ENCODE peak calls at places on chromosomes 3 and 15, in four cellular contexts. One of them, this sample, is unnamed.

GRCh38 chr15:63605816-63606215 is 8.6 kb downstream of the FBXL22 start:
- DNase-seq in immature natural killer cell: peak
- DNase-seq in EL: no peak
- DNase-seq in stimulated activated naive B cell treated with anti-CD40 and anti-IgM and Interleukin-4, amounts not matched to agents 10 μg/mL and 1 μg/mL and 100 μg/mL, for 72 hours: no peak
- DNase-seq in this sample: no peak

GRCh38 chr3:150371741-150372254 is 36.3 kb upstream of the TSC22D2 start:
- DNase-seq in immature natural killer cell: no peak
- DNase-seq in EL: peak
- DNase-seq in stimulated activated naive B cell treated with anti-CD40 and anti-IgM and Interleukin-4, amounts not matched to agents 10 μg/mL and 1 μg/mL and 100 μg/mL, for 72 hours: no peak
- DNase-seq in this sample: peak

GRCh38 chr3:9886328-9886727 is 4.1 kb upstream of the JAGN1 start:
- DNase-seq in immature natural killer cell: no peak
- DNase-seq in stimulated activated naive B cell treated with anti-CD40 and anti-IgM and Interleukin-4, amounts not matched to agents 10 μg/mL and 1 μg/mL and 100 μg/mL, for 72 hours: no peak
- DNase-seq in EL: no peak
- DNase-seq in this sample: no peak

GRCh38 chr3:142174559-142174958 is 25.2 kb upstream of the TFDP2 start:
- DNase-seq in EL: no peak
- DNase-seq in stimulated activated naive B cell treated with anti-CD40 and anti-IgM and Interleukin-4, amounts not matched to agents 10 μg/mL and 1 μg/mL and 100 μg/mL, for 72 hours: no peak
- DNase-seq in immature natural killer cell: no peak
- DNase-seq in this sample: no peak

GRCh38 chr15:39495871-39496459 is 84.9 kb upstream of the THBS1 start:
- DNase-seq in immature natural killer cell: no peak
- DNase-seq in EL: peak
- DNase-seq in stimulated activated naive B cell treated with anti-CD40 and anti-IgM and Interleukin-4, amounts not matched to agents 10 μg/mL and 1 μg/mL and 100 μg/mL, for 72 hours: no peak
- DNase-seq in this sample: peak

GRCh38 chr3:129650256-129650872 is 43.9 kb upstream of the PLXND1 start:
- DNase-seq in EL: peak
- DNase-seq in stimulated activated naive B cell treated with anti-CD40 and anti-IgM and Interleukin-4, amounts not matched to agents 10 μg/mL and 1 μg/mL and 100 μg/mL, for 72 hours: peak
- DNase-seq in immature natural killer cell: peak
- DNase-seq in this sample: peak

GRCh38 chr3:175329373-175329772 is 470.2 kb downstream of the NAALADL2 start:
- DNase-seq in immature natural killer cell: no peak
- DNase-seq in EL: no peak
- DNase-seq in stimulated activated naive B cell treated with anti-CD40 and anti-IgM and Interleukin-4, amounts not matched to agents 10 μg/mL and 1 μg/mL and 100 μg/mL, for 72 hours: no peak
- DNase-seq in this sample: no peak

GRCh38 chr15:40345225-40345866 is 4.6 kb upstream of the CCDC9B start:
- DNase-seq in EL: no peak
- DNase-seq in stimulated activated naive B cell treated with anti-CD40 and anti-IgM and Interleukin-4, amounts not matched to agents 10 μg/mL and 1 μg/mL and 100 μg/mL, for 72 hours: no peak
- DNase-seq in immature natural killer cell: no peak
- DNase-seq in this sample: no peak

GRCh38 chr3:104846270-104846669 is 520.4 kb upstream of the ALCAM start:
- DNase-seq in stimulated activated naive B cell treated with anti-CD40 and anti-IgM and Interleukin-4, amounts not matched to agents 10 μg/mL and 1 μg/mL and 100 μg/mL, for 72 hours: no peak
- DNase-seq in immature natural killer cell: no peak
- DNase-seq in EL: peak
- DNase-seq in this sample: peak

GRCh38 chr3:194212021-194212868 is 76.3 kb downstream of the HES1 start:
- DNase-seq in EL: no peak
- DNase-seq in immature natural killer cell: no peak
- DNase-seq in stimulated activated naive B cell treated with anti-CD40 and anti-IgM and Interleukin-4, amounts not matched to agents 10 μg/mL and 1 μg/mL and 100 μg/mL, for 72 hours: no peak
- DNase-seq in this sample: no peak

GRCh38 chr3:69318410-69318809 is 67.5 kb downstream of the FRMD4B start:
- DNase-seq in stimulated activated naive B cell treated with anti-CD40 and anti-IgM and Interleukin-4, amounts not matched to agents 10 μg/mL and 1 μg/mL and 100 μg/mL, for 72 hours: no peak
- DNase-seq in EL: no peak
- DNase-seq in immature natural killer cell: no peak
- DNase-seq in this sample: no peak

GRCh38 chr3:37096972-37097371 is 77.4 kb downstream of the LRRFIP2 start:
- DNase-seq in immature natural killer cell: no peak
- DNase-seq in EL: peak
- DNase-seq in stimulated activated naive B cell treated with anti-CD40 and anti-IgM and Interleukin-4, amounts not matched to agents 10 μg/mL and 1 μg/mL and 100 μg/mL, for 72 hours: no peak
- DNase-seq in this sample: peak

This sample was measured in fibroblast of the aortic adventitia.